ENCODE peak calls at places on chromosomes 13 and 19, in seven cellular contexts. A is fibroblast of mammary gland, Q is DMS53, I is brain microvascular endothelial cell, K is NCI-H774, S is cardiac fibroblast, U is NCI-H2029 treated with DMSO at 0.1 percent for 48 hours. P is an unnamed sample.

GRCh38 chr19:30609656-30610270 is 237.6 kb downstream of the ZNF536 start:
- DNase-seq in A (no peak), Q (no peak), I (no peak), K (no peak), S (no peak), U (no peak), P (no peak)

GRCh38 chr19:13366529-13367143 is 139.6 kb downstream of the CACNA1A start:
- DNase-seq in A (peak; percentile 52), Q (no peak), I (no peak), K (no peak), S (peak; percentile 58), U (no peak), P (peak; percentile 50)

GRCh38 chr13:110993788-110994187 is 78.9 kb upstream of the ANKRD10 start:
- DNase-seq in A (no peak), Q (no peak), I (no peak), K (no peak), S (no peak), U (no peak), P (no peak)

GRCh38 chr13:84645196-84646071 is 763.2 kb upstream of the SLITRK1 start:
- DNase-seq in A (peak; percentile 25), Q (peak; percentile 7), I (no peak), K (no peak), S (peak; percentile 17), U (no peak), P (peak; percentile 28)

GRCh38 chr19:3433805-3434540 is 46.4 kb downstream of the SMIM24 start:
- DNase-seq in A (no peak), Q (no peak), I (no peak), K (no peak), S (no peak), U (no peak), P (no peak)

GRCh38 chr19:35738021-35738886 is 4.0 kb downstream of the IGFLR1 start:
- DNase-seq in A (no peak), Q (no peak), I (no peak), K (no peak), S (no peak), U (no peak), P (no peak)

GRCh38 chr19:13262450-13262849 is 112.2 kb downstream of the IER2 start:
- DNase-seq in A (peak; percentile 60), Q (peak; percentile 53), I (peak; percentile 45), K (no peak), S (peak; percentile 70), U (peak; percentile 11), P (peak; percentile 73)

GRCh38 chr13:49711218-49711863 is 20.1 kb upstream of the EBPL start:
- DNase-seq in A (peak; percentile 93), Q (no peak), I (peak; percentile 78), K (no peak), S (peak; percentile 88), U (no peak), P (peak; percentile 18)

GRCh38 chr19:23075031-23075733 is 41.6 kb upstream of the ZNF730 start:
- DNase-seq in A (peak; percentile 74), Q (no peak), I (peak; percentile 60), K (peak; percentile 78), S (peak; percentile 73), U (peak; percentile 77), P (no peak)

P was measured in HT-29.